ENCODE peak calls at places on chromosomes 11 and 22, in six cellular contexts. One of them, this sample, is unnamed.
A peak's percentile ranks its signal among the peaks of the same experiment; 100 is the strongest.

GRCh38 chr11:115185507-115185906 is 318.7 kb downstream of the CADM1 start:
- ATAC-seq in GM12878: no peak
- ATAC-seq in HepG2: no peak
- ATAC-seq in A549: no peak
- ATAC-seq in upper lobe of left lung: no peak
- ATAC-seq in K562: no peak
- ATAC-seq in this sample: no peak

GRCh38 chr11:11037162-11037732 is 179.4 kb upstream of the ZBED5 start:
- ATAC-seq in upper lobe of left lung: no peak
- ATAC-seq in GM12878: no peak
- ATAC-seq in A549: peak; percentile 17
- ATAC-seq in K562: no peak
- ATAC-seq in HepG2: no peak
- ATAC-seq in this sample: no peak

GRCh38 chr11:121458551-121458950 is 5.8 kb upstream of the SORL1-AS1 start:
- ATAC-seq in upper lobe of left lung: no peak
- ATAC-seq in A549: no peak
- ATAC-seq in K562: no peak
- ATAC-seq in GM12878: no peak
- ATAC-seq in HepG2: no peak
- ATAC-seq in this sample: no peak

GRCh38 chr22:37098976-37099577 is 10.4 kb downstream of the TMPRSS6 start:
- ATAC-seq in GM12878: peak; percentile 54
- ATAC-seq in HepG2: peak; percentile 53
- ATAC-seq in upper lobe of left lung: no peak
- ATAC-seq in A549: peak; percentile 68
- ATAC-seq in K562: peak; percentile 49
- ATAC-seq in this sample: no peak

GRCh38 chr11:83024270-83024854 is 47.3 kb downstream of the RAB30 start:
- ATAC-seq in K562: no peak
- ATAC-seq in HepG2: no peak
- ATAC-seq in GM12878: peak; percentile 44
- ATAC-seq in A549: no peak
- ATAC-seq in upper lobe of left lung: no peak
- ATAC-seq in this sample: no peak

GRCh38 chr22:49084203-49084602 is 743.5 kb downstream of the BRD1 start:
- ATAC-seq in upper lobe of left lung: no peak
- ATAC-seq in GM12878: no peak
- ATAC-seq in A549: no peak
- ATAC-seq in HepG2: no peak
- ATAC-seq in K562: no peak
- ATAC-seq in this sample: no peak

GRCh38 chr22:39721456-39722325 is 151.1 kb downstream of the CACNA1I start:
- ATAC-seq in upper lobe of left lung: no peak
- ATAC-seq in HepG2: no peak
- ATAC-seq in GM12878: no peak
- ATAC-seq in K562: no peak
- ATAC-seq in A549: no peak
- ATAC-seq in this sample: no peak

GRCh38 chr22:41197808-41198585 is 7.1 kb upstream of the L3MBTL2 start:
- ATAC-seq in upper lobe of left lung: peak; percentile 81
- ATAC-seq in GM12878: peak; percentile 74
- ATAC-seq in HepG2: peak; percentile 78
- ATAC-seq in A549: peak; percentile 81
- ATAC-seq in K562: peak; percentile 84
- ATAC-seq in this sample: peak; percentile 80

GRCh38 chr22:27512283-27512761 is 289.2 kb downstream of the MN1 start:
- ATAC-seq in HepG2: no peak
- ATAC-seq in A549: peak; percentile 61
- ATAC-seq in GM12878: no peak
- ATAC-seq in upper lobe of left lung: peak; percentile 83
- ATAC-seq in K562: no peak
- ATAC-seq in this sample: peak; percentile 79

GRCh38 chr11:103662880-103663279 is 373.6 kb upstream of the DDI1 start:
- ATAC-seq in upper lobe of left lung: peak; percentile 59
- ATAC-seq in A549: no peak
- ATAC-seq in HepG2: no peak
- ATAC-seq in K562: no peak
- ATAC-seq in GM12878: peak; percentile 39
- ATAC-seq in this sample: no peak

GRCh38 chr11:10752061-10752460 is 1.0 kb downstream of the CTR9 start:
- ATAC-seq in GM12878: peak; percentile 13
- ATAC-seq in upper lobe of left lung: no peak
- ATAC-seq in HepG2: no peak
- ATAC-seq in K562: peak; percentile 12
- ATAC-seq in A549: no peak
- ATAC-seq in this sample: no peak

GRCh38 chr11:34416746-34417145 is 22.0 kb upstream of the CAT start:
- ATAC-seq in A549: no peak
- ATAC-seq in HepG2: no peak
- ATAC-seq in upper lobe of left lung: no peak
- ATAC-seq in GM12878: no peak
- ATAC-seq in K562: no peak
- ATAC-seq in this sample: peak; percentile 36

GRCh38 chr11:18650859-18651557 is 16.9 kb upstream of the SPTY2D1 start:
- ATAC-seq in A549: peak; percentile 84
- ATAC-seq in GM12878: peak; percentile 94
- ATAC-seq in K562: peak; percentile 95
- ATAC-seq in HepG2: peak; percentile 53
- ATAC-seq in upper lobe of left lung: peak; percentile 70
- ATAC-seq in this sample: no peak

GRCh38 chr11:90208857-90209256 is 14.0 kb downstream of the CHORDC1 start:
- ATAC-seq in GM12878: no peak
- ATAC-seq in HepG2: no peak
- ATAC-seq in K562: no peak
- ATAC-seq in upper lobe of left lung: no peak
- ATAC-seq in A549: no peak
- ATAC-seq in this sample: no peak
- H3K27ac ChIP-seq in GM12878: no peak overlapping the region
- H3K27ac ChIP-seq in HepG2: no peak overlapping the region
- H3K27ac ChIP-seq in K562: no peak overlapping the region
- H3K27ac ChIP-seq in upper lobe of left lung: no peak overlapping the region
- H3K27ac ChIP-seq in A549: no peak overlapping the region
- H3K27ac ChIP-seq in this sample: no peak overlapping the region

DNA sequence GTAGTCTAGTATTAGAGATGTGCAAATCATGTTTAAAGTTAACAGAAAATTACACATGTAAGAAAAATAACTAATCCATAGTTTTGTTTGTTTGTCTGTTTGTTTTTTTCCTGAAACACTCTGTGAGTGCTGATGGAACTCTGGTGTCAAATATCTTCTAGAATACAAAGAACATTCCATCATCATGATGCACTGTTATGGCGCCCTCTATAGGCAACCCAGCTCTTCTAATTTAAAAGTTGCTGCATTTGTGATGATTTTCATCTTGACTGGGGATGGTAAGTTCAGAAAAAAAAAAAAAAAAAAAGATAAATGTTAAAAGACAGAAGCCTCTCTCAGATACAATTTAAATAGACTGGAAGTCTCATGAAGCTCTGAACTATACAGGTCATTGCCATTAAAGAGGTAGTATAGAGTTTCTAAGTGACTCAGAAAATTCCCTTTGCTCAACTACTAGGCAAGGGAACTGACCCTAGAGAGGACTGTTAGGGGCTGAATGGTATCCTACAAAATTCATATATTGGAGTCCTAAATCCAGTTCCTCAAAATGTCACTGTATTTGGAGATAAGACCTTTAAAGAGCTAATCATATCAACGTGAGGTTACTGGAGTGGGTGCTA is 597.2 kb upstream of the ANO3 start:
- ATAC-seq in A549: no peak
- ATAC-seq in upper lobe of left lung: peak; percentile 49
- ATAC-seq in K562: no peak
- ATAC-seq in HepG2: no peak
- ATAC-seq in GM12878: no peak
- ATAC-seq in this sample: no peak
- TF ChIP-seq CTCF in A549: no peak
- TF ChIP-seq CTCF in upper lobe of left lung: no peak
- TF ChIP-seq CTCF in K562: no peak
- TF ChIP-seq CTCF in HepG2: peak; percentile 31
- TF ChIP-seq CTCF in GM12878: peak; percentile 35
- TF ChIP-seq CTCF in this sample: no peak

GRCh38 chr11:16989554-16989953 is 24.7 kb downstream of the PLEKHA7 start:
- ATAC-seq in HepG2: no peak
- ATAC-seq in A549: no peak
- ATAC-seq in upper lobe of left lung: no peak
- ATAC-seq in GM12878: no peak
- ATAC-seq in K562: no peak
- ATAC-seq in this sample: no peak

GRCh38 chr11:16985297-16985696 is 28.9 kb downstream of the PLEKHA7 start:
- ATAC-seq in A549: no peak
- ATAC-seq in upper lobe of left lung: no peak
- ATAC-seq in K562: no peak
- ATAC-seq in GM12878: no peak
- ATAC-seq in HepG2: peak; percentile 3
- ATAC-seq in this sample: no peak

GRCh38 chr11:16987205-16987568 is 27.0 kb downstream of the PLEKHA7 start:
- ATAC-seq in upper lobe of left lung: peak; percentile 27
- ATAC-seq in HepG2: no peak
- ATAC-seq in GM12878: no peak
- ATAC-seq in K562: peak; percentile 57
- ATAC-seq in A549: no peak
- ATAC-seq in this sample: no peak

GRCh38 chr11:16984229-16984628 is 30.0 kb downstream of the PLEKHA7 start:
- ATAC-seq in HepG2: no peak
- ATAC-seq in A549: no peak
- ATAC-seq in K562: no peak
- ATAC-seq in GM12878: no peak
- ATAC-seq in upper lobe of left lung: no peak
- ATAC-seq in this sample: no peak

DNA sequence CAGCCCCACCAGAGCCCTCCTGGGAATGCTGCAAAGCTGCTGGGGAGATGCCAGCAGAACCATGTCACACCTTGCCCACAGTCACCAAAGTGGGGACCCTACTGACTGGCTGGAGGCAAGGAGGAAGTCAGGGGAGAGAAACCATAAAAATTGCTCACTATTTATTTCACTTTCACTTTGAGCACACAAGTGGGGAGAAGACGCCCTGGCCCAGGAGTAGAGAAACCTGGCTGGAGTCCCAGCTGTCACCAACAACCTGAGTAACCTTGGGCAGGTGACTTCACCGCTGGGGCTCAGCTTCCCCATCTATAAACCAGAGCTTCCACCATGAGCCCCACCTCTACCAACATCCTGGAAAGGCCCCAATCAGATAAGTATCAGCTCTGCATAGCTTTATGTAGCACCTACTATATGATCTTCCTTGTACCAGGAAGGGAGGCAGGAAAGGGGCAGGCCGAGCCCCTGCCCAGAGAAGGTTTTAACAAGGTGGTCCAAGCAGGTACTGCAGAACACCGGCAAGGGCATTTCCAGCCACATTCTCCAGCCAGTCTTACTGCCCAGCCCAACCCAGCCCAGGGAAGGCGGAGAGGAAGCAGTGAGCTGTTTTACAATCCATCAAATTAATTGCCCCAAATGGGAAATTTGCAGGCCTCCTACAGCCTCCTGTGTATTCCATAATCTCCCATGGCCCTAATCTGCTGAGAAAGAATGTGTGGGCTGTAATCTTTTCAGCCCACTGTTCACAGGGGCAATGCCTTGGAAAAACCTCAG is 27.6 kb downstream of the PLEKHA7 start:
- ATAC-seq in GM12878: peak; percentile 98
- ATAC-seq in upper lobe of left lung: peak; percentile 47
- ATAC-seq in K562: peak; percentile 19
- ATAC-seq in HepG2: no peak
- ATAC-seq in A549: no peak
- ATAC-seq in this sample: no peak
- TF ChIP-seq EP300 in GM12878: no peak
- TF ChIP-seq EP300 in upper lobe of left lung: no peak
- TF ChIP-seq EP300 in K562: no peak
- TF ChIP-seq EP300 in HepG2: no peak
- TF ChIP-seq EP300 in A549: no peak
- TF ChIP-seq EP300 in this sample: no peak

GRCh38 chr11:116651098-116651756 is 121.6 kb downstream of the BUD13 start:
- ATAC-seq in K562: peak; percentile 78
- ATAC-seq in HepG2: no peak
- ATAC-seq in A549: no peak
- ATAC-seq in upper lobe of left lung: no peak
- ATAC-seq in GM12878: no peak
- ATAC-seq in this sample: no peak
- H3K27ac ChIP-seq in K562: no peak overlapping the region
- H3K27ac ChIP-seq in HepG2: no peak overlapping the region
- H3K27ac ChIP-seq in A549: no peak overlapping the region
- H3K27ac ChIP-seq in upper lobe of left lung: no peak overlapping the region
- H3K27ac ChIP-seq in GM12878: no peak overlapping the region
- H3K27ac ChIP-seq in this sample: no peak overlapping the region

GRCh38 chr11:110447897-110448522 is 18.3 kb downstream of the FDX1 start:
- ATAC-seq in GM12878: peak; percentile 65
- ATAC-seq in upper lobe of left lung: no peak
- ATAC-seq in A549: no peak
- ATAC-seq in K562: peak; percentile 55
- ATAC-seq in HepG2: no peak
- ATAC-seq in this sample: no peak
- TF ChIP-seq CTCF in GM12878: peak; percentile 38
- TF ChIP-seq CTCF in upper lobe of left lung: no peak
- TF ChIP-seq CTCF in A549: peak; percentile 45
- TF ChIP-seq CTCF in K562: peak; percentile 10
- TF ChIP-seq CTCF in HepG2: peak; percentile 42
- TF ChIP-seq CTCF in this sample: peak; percentile 39

GRCh38 chr11:70118642-70119041 is 40.5 kb downstream of the ANO1 start:
- ATAC-seq in K562: no peak
- ATAC-seq in A549: no peak
- ATAC-seq in GM12878: no peak
- ATAC-seq in upper lobe of left lung: no peak
- ATAC-seq in HepG2: no peak
- ATAC-seq in this sample: no peak

GRCh38 chr11:70117567-70118194 is 39.6 kb downstream of the ANO1 start:
- ATAC-seq in K562: no peak
- ATAC-seq in A549: no peak
- ATAC-seq in HepG2: no peak
- ATAC-seq in upper lobe of left lung: no peak
- ATAC-seq in GM12878: no peak
- ATAC-seq in this sample: no peak

GRCh38 chr11:70116386-70117077 is 38.4 kb downstream of the ANO1 start:
- ATAC-seq in HepG2: no peak
- ATAC-seq in upper lobe of left lung: no peak
- ATAC-seq in GM12878: no peak
- ATAC-seq in A549: no peak
- ATAC-seq in K562: no peak
- ATAC-seq in this sample: no peak

GRCh38 chr11:70120674-70121073 is 42.6 kb downstream of the ANO1 start:
- ATAC-seq in K562: no peak
- ATAC-seq in A549: no peak
- ATAC-seq in GM12878: no peak
- ATAC-seq in upper lobe of left lung: no peak
- ATAC-seq in HepG2: no peak
- ATAC-seq in this sample: no peak

GRCh38 chr11:70119502-70119901 is 41.4 kb downstream of the ANO1 start:
- ATAC-seq in HepG2: no peak
- ATAC-seq in GM12878: no peak
- ATAC-seq in upper lobe of left lung: no peak
- ATAC-seq in K562: no peak
- ATAC-seq in A549: no peak
- ATAC-seq in this sample: no peak
- TF ChIP-seq EP300 in HepG2: no peak
- TF ChIP-seq EP300 in GM12878: no peak
- TF ChIP-seq EP300 in upper lobe of left lung: no peak
- TF ChIP-seq EP300 in K562: no peak
- TF ChIP-seq EP300 in A549: no peak
- TF ChIP-seq EP300 in this sample: no peak

GRCh38 chr11:36450391-36450714 is 59.7 kb downstream of the TRAF6 start:
- ATAC-seq in A549: no peak
- ATAC-seq in upper lobe of left lung: no peak
- ATAC-seq in K562: no peak
- ATAC-seq in GM12878: peak; percentile 46
- ATAC-seq in HepG2: peak; percentile 22
- ATAC-seq in this sample: no peak
- H3K27ac ChIP-seq in A549: no peak overlapping the region
- H3K27ac ChIP-seq in upper lobe of left lung: peak overlapping the region; percentile 46
- H3K27ac ChIP-seq in K562: no peak overlapping the region
- H3K27ac ChIP-seq in GM12878: no peak overlapping the region
- H3K27ac ChIP-seq in HepG2: no peak overlapping the region
- H3K27ac ChIP-seq in this sample: no peak overlapping the region

This sample was measured in gastroesophageal sphincter.